ENCODE peak calls at places on chromosomes 16 and 17, in seven cellular contexts. N is fibroblast of lung, L is mammary epithelial cell, J is PC-3, K is IMR-90, I is GM23338, U is mesenchymal stem cell. Q is an unnamed sample.

GRCh38 chr17:77829871-77830799 is 128.4 kb upstream of the TNRC6C start:
- DNase-seq in N (peak), L (peak), J (peak), K (peak), I (no peak), U (peak), Q (no peak)

GRCh38 chr17:72565006-72565405 is 444.2 kb downstream of the SOX9 start:
- DNase-seq in N (no peak), L (no peak), J (no peak), K (no peak), I (no peak), U (no peak), Q (no peak)

GRCh38 chr16:23424292-23424958 is 28.6 kb downstream of the COG7 start:
- DNase-seq in N (peak), L (peak), J (peak), K (peak), I (no peak), U (peak), Q (no peak)

GRCh38 chr17:7839890-7840260 is 5.9 kb downstream of the KDM6B start:
- DNase-seq in N (peak), L (no peak), J (no peak), K (peak), I (peak), U (peak), Q (no peak)

GRCh38 chr17:34382586-34383224 is 19.7 kb upstream of the CCL1 start:
- DNase-seq in N (no peak), L (no peak), J (no peak), K (no peak), I (no peak), U (no peak), Q (no peak)

GRCh38 chr16:70757183-70757582 is 43.8 kb downstream of the VAC14 start:
- DNase-seq in N (no peak), L (no peak), J (no peak), K (no peak), I (no peak), U (no peak), Q (no peak)

GRCh38 chr16:79573071-79573470 is 27.5 kb downstream of the MAF start:
- DNase-seq in N (no peak), L (no peak), J (no peak), K (no peak), I (no peak), U (no peak), Q (no peak)

GRCh38 chr16:72856797-72857196 is 191.1 kb downstream of the ZFHX3 start:
- DNase-seq in N (no peak), L (no peak), J (peak), K (no peak), I (peak), U (no peak), Q (no peak)

GRCh38 chr17:31488264-31488981 is 96.9 kb downstream of the RAB11FIP4 start:
- DNase-seq in N (no peak), L (peak), J (peak), K (no peak), I (peak), U (no peak), Q (no peak)

GRCh38 chr16:3879258-3879886 is 1.1 kb downstream of the CREBBP start:
- DNase-seq in N (no peak), L (no peak), J (peak), K (no peak), I (peak), U (peak), Q (no peak)

GRCh38 chr16:28610595-28611270 is 889 bp upstream of the SULT1A1 start:
- DNase-seq in N (no peak), L (no peak), J (no peak), K (no peak), I (peak), U (no peak), Q (no peak)

GRCh38 chr16:14004031-14004718 is 66.9 kb upstream of the MRTFB start:
- DNase-seq in N (no peak), L (no peak), J (no peak), K (no peak), I (no peak), U (no peak), Q (no peak)

GRCh38 chr17:41223821-41224220 is 2.6 kb upstream of the KRTAP9-2 start:
- DNase-seq in N (no peak), L (no peak), J (peak), K (peak), I (no peak), U (no peak), Q (no peak)

GRCh38 chr17:13031718-13032350 is 14.0 kb upstream of the ELAC2 start:
- DNase-seq in N (peak), L (peak), J (peak), K (peak), I (peak), U (peak), Q (peak)

GRCh38 chr17:50920041-50920410 is 53.9 kb upstream of the TOB1 start:
- DNase-seq in N (no peak), L (no peak), J (peak), K (no peak), I (no peak), U (no peak), Q (no peak)
- H3K4me2 ChIP-seq in N (no peak), L (peak), J (peak), K (no peak), I (peak), U (no peak), Q (peak)

DNA sequence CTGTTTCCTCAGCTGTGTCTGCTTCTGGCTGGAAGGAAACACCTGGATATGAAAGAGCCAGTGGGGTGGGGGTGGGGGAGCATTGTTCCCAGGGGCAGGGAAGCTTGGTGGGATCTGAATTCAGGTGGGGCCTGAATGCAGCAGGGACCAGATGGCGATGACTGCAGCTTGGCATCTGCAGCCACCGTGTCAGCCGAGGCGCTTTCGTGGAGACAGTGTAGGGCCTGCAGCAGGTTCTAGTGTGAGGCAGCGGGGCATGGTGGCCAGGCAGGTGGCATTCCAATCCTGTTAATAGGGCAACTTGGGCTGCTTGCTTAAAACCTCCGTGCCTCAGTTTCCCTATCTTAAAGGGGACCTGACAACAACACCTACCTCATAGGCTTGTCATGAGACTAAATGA is 1.7 kb downstream of the PIK3R6 start:
- DNase-seq in N (no peak), L (no peak), J (no peak), K (no peak), I (no peak), U (no peak), Q (no peak)
- H3K4me2 ChIP-seq in N (no peak), L (no peak), J (no peak), K (no peak), I (no peak), U (no peak), Q (no peak)

GRCh38 chr16:89921699-89922476 is 1.3 kb upstream of the TUBB3 start:
- DNase-seq in N (peak), L (peak), J (peak), K (peak), I (peak), U (peak), Q (peak)

GRCh38 chr16:89921131-89921698 is 1.9 kb upstream of the TUBB3 start:
- DNase-seq in N (no peak), L (no peak), J (no peak), K (no peak), I (peak), U (no peak), Q (no peak)

GRCh38 chr16:89922477-89922883 is 662 bp upstream of the TUBB3 start:
- DNase-seq in N (peak), L (peak), J (peak), K (peak), I (peak), U (peak), Q (peak)

GRCh38 chr16:89919535-89920406 is 1.1 kb downstream of the MC1R start:
- DNase-seq in N (no peak), L (no peak), J (no peak), K (no peak), I (no peak), U (no peak), Q (no peak)

GRCh38 chr16:89920723-89921122 is 2.1 kb downstream of the MC1R start:
- DNase-seq in N (no peak), L (no peak), J (no peak), K (peak), I (no peak), U (peak), Q (no peak)
- H3K4me2 ChIP-seq in N (peak), L (no peak), J (no peak), K (peak), I (peak), U (no peak), Q (no peak)

DNA sequence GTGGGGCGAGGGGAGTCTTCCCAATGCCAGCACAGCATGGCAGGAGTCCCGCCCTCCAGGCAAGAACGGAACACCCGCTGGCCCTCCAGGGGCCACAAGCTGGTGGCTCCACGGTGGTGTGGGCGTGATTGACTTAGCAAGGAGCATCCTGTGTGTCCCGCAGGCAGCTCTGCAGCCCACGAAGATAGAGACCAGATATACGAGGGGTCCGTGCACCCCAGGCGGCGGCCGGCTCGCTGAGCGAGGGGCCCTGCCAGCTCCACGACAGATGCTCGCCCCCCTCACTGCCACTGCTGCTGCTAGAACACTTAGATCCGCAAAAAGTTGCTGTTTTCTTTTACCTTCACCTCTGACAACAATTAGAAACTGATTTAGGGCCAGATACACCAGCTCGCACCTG is 10.0 kb upstream of the CACNA1H start:
- DNase-seq in N (no peak), L (no peak), J (no peak), K (no peak), I (no peak), U (no peak), Q (no peak)
- H3K4me2 ChIP-seq in N (no peak), L (no peak), J (no peak), K (no peak), I (no peak), U (no peak), Q (no peak)

Q was measured in keratinocyte.